ENCODE peak calls at places on chromosomes 3 and 15, in six cellular contexts. M is breast epithelium, J is kidney epithelial cell, L is tibial nerve, P is WTC11, X is PC-3. Z is an unnamed sample.

GRCh38 chr3:106332135-106332534 is 463.3 kb upstream of the CBLB start:
- DNase-seq in M (no peak), J (no peak), L (no peak), P (no peak), X (no peak), Z (no peak)

GRCh38 chr15:76682259-76682658 is 222.9 kb downstream of the SCAPER start:
- DNase-seq in M (no peak), J (no peak), L (no peak), P (no peak), X (no peak), Z (no peak)

GRCh38 chr15:31843426-31844055 is 186.8 kb upstream of the CHRNA7 start:
- DNase-seq in M (no peak), J (no peak), L (no peak), P (no peak), X (no peak), Z (no peak)

GRCh38 chr15:85312486-85312885 is 67.9 kb upstream of the AKAP13 start:
- DNase-seq in M (no peak), J (peak), L (no peak), P (no peak), X (no peak), Z (no peak)

GRCh38 chr15:70617076-70617910 is 146.1 kb downstream of the UACA start:
- DNase-seq in M (no peak), J (no peak), L (no peak), P (no peak), X (peak), Z (no peak)

GRCh38 chr3:36993326-36994283 is at the start of gene MLH1:
- DNase-seq in M (peak), J (peak), L (peak), P (peak), X (peak), Z (peak)

GRCh38 chr3:112582242-112582874 is 20.5 kb downstream of the SLC35A5 start:
- DNase-seq in M (no peak), J (peak), L (no peak), P (peak), X (peak), Z (peak)

GRCh38 chr3:192772495-192772894 is 45.2 kb upstream of the FGF12 start:
- DNase-seq in M (no peak), J (no peak), L (no peak), P (peak), X (peak), Z (peak)

GRCh38 chr15:89358755-89359439 is 24.3 kb upstream of the POLG start:
- DNase-seq in M (peak), J (no peak), L (peak), P (peak), X (peak), Z (peak)
- TF ChIP-seq CTCF in M (peak), J (peak), L (peak), P (peak), X (peak), Z (peak)

GRCh38 chr3:74139648-74140047 is 474.8 kb downstream of the CNTN3 start:
- DNase-seq in M (no peak), J (no peak), L (no peak), P (peak), X (no peak), Z (no peak)
- TF ChIP-seq CTCF in M (no peak), J (no peak), L (no peak), P (no peak), X (no peak), Z (no peak)

DNA sequence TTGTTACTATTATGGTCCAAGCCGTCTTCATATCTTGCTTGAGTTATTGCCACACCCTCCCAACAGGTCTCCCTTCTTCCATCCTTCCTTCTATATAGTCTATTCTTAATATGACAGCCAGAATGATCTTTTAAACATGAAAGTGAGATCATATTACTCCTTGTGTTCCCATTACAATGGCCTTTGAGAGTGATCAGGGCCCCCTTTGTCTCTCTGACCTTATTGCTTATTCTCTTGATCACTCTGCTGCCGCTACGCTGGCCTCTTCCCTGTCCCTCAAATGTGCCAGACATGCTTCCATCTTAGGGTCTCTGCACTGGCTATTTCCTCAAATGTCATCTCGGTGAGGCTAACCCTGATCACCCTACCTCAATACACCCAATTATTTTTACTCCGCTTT is 38.1 kb downstream of the UBE2E2 start:
- DNase-seq in M (no peak), J (no peak), L (no peak), P (no peak), X (no peak), Z (no peak)
- TF ChIP-seq CTCF in M (no peak), J (no peak), L (no peak), P (no peak), X (no peak), Z (no peak)

DNA sequence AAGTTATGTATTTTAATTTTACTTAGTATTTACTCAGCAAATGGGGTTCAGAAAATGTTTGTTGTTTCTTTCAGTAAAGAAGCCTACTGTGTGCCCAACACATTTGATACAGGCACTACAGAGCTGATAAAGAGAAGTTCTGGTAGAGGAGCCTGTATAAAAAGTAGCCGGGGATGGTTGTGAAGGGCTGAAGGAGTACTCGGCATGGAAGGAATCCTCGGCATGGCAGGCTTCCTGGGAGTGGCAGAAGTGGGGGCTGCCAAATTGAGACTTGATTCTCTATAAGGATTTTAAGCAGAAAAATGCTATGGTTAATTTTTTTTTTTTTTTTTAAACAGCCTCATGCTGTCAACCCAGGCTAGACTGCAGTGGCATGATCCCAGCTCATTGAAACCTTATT is 9.3 kb downstream of the ARL13B start:
- DNase-seq in M (no peak), J (no peak), L (no peak), P (no peak), X (no peak), Z (no peak)
- TF ChIP-seq CTCF in M (no peak), J (no peak), L (no peak), P (no peak), X (no peak), Z (no peak)

GRCh38 chr3:129940086-129940485 is 34.4 kb upstream of the TRH start:
- DNase-seq in M (no peak), J (no peak), L (no peak), P (no peak), X (no peak), Z (peak)

GRCh38 chr3:129936757-129937156 is 37.8 kb upstream of the TRH start:
- DNase-seq in M (peak), J (peak), L (no peak), P (no peak), X (peak), Z (peak)

GRCh38 chr3:129934234-129935123 is 40.0 kb upstream of the TRH start:
- DNase-seq in M (no peak), J (no peak), L (no peak), P (peak), X (peak), Z (peak)

GRCh38 chr3:129937717-129938116 is 36.8 kb upstream of the TRH start:
- DNase-seq in M (no peak), J (no peak), L (no peak), P (peak), X (no peak), Z (no peak)

DNA sequence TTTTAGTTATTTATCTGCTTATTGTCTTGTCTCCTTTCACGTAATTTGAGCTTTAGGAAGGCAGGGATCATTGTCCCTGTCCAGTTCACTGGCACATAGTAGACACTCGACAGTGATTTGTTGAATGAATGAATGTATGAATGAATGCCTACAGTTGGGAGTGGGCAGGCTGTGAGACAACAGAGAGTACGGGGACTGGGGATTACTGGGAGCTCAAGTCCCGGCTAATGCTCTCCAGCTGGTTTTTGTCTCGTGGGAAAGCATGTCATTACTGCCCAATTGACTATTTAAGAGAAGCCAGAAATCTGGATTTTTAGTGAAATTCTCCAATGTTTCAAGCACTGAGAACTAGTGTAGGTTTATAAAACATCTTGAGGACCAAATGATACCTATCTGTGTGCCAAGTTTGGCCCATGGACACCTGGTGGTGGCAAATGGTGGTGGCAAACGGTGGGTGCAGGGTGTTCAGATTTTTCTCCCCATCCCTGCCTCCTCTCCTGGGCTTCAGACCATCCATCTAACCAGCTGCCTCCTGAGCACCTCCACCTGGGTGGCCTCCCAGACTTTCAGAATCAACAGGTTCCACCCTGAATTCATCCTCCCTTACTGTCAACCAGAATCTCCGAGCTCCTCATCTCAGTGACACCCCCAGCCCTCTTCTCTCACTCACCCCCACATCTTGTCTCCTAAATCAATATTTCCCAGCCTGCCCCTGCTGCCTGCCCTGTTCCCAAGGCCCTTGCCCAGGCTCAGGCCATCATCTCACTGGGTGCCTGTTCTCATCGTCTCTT is 36.2 kb upstream of the TRH start:
- DNase-seq in M (no peak), J (no peak), L (no peak), P (no peak), X (no peak), Z (no peak)
- TF ChIP-seq CTCF in M (peak), J (peak), L (no peak), P (no peak), X (peak), Z (no peak)

DNA sequence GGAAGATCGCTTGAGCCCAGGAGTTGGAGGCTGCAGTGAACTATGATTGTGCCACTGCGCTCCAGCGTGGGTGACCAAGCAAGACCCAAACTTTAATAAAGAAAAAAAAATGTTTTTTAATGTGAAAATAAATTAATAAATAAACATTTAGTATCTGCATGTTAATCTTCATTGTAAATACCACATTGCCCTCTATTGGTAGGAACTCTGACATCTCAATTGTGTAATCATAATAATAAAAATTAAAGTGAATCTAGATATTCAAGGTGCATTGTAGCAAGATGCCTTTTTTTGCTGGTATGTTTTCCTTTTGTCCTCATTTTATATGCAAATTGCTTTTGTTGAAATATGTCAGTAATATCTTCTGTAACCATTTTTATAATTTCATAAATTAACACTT is 95.0 kb upstream of the LIMD1 start:
- DNase-seq in M (no peak), J (no peak), L (no peak), P (no peak), X (peak), Z (peak)
- TF ChIP-seq CTCF in M (peak), J (peak), L (peak), P (no peak), X (peak), Z (no peak)

DNA sequence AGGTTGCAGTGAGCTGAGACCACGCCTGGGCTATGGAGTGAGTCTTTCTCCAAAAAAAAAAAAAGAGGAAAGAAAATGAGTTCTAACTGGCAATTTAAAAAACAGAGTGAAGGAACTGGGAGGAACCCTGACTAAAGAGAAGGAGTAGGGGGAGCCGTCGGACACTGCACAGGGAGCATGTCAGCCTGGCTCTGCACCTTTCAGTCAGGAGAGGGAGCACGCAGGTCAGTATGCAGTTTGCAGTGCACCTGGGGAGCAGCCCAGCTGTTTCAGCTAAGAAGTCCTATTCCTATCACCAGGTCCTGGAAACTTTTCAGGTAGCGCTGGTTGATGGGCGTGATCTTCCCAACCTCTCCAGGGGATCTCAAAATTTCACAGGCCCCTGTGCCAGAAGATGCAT is 14.9 kb upstream of the ZXDC start:
- DNase-seq in M (no peak), J (no peak), L (no peak), P (peak), X (no peak), Z (no peak)
- TF ChIP-seq CTCF in M (no peak), J (no peak), L (no peak), P (no peak), X (peak), Z (peak)

Z was measured in bronchial epithelial cell.